ENCODE peak calls at places on chromosomes 11 and 22, in six cellular contexts. M is fibroblast of mammary gland, Q is astrocyte of the cerebellum, P is mucosa of descending colon, Z is GM23338, H is brain microvascular endothelial cell. E is an unnamed sample.

GRCh38 chr11:109329716-109330115 is 92.3 kb upstream of the C11orf87 start:
- DNase-seq in M (no peak), Q (no peak), P (no peak), Z (no peak), H (no peak), E (no peak)

GRCh38 chr11:39209966-39210365 is 2249.5 kb downstream of the LRRC4C start:
- DNase-seq in M (no peak), Q (no peak), P (no peak), Z (no peak), H (no peak), E (no peak)

GRCh38 chr22:35552186-35552842 is 11.7 kb downstream of the RASD2 start:
- DNase-seq in M (peak), Q (no peak), P (no peak), Z (peak), H (no peak), E (no peak)

GRCh38 chr22:26584010-26584409 is 5.9 kb downstream of the TPST2 start:
- DNase-seq in M (no peak), Q (no peak), P (no peak), Z (no peak), H (no peak), E (no peak)

GRCh38 chr22:20656902-20657836 is 116.7 kb upstream of the SERPIND1 start:
- DNase-seq in M (peak), Q (no peak), P (no peak), Z (no peak), H (no peak), E (no peak)

GRCh38 chr11:986952-987305 is 49.6 kb downstream of the MUC6 start:
- DNase-seq in M (no peak), Q (no peak), P (no peak), Z (no peak), H (no peak), E (no peak)

GRCh38 chr11:34512810-34513673 is 552 bp downstream of the ELF5 start:
- DNase-seq in M (peak), Q (no peak), P (no peak), Z (peak), H (peak), E (peak)

GRCh38 chr22:35743466-35743865 is 25.8 kb downstream of the APOL5 start:
- DNase-seq in M (peak), Q (no peak), P (no peak), Z (peak), H (no peak), E (no peak)

DNA sequence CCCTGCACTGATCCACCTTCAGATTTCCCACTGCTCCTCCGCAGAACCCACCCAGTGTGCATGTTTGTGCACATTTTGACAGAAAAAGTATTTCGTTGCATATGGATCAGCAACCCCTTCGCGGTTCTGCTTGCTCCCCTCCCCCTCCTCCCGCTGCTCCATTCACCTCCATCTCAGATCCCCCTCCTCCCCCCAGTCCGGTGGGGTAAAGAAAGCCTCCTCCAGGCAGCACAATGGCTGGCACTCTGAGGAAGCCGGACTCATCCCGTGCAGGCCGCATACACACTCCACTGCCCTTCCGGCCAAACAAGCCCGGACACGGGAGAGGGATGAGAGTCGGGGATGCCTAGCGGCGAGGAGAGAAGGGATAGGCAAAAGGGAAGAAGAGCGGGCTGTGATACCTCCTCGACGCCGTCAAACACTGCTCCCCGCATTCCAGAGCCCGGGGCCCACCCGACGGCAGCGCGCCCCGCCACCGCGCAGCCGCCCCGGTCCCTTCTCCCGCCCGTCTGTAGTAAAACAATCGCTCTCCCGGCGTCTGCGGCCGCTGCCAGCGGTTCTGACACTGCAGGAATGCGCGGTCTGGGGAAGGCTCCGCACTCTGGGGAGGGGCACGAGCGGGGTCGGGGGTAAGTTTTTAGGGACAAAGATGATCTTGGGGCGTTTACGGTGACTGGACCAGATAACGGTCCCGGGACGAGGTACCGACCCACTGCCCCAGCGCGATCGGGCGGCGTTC is 909 bp downstream of the FEZ1 start:
- DNase-seq in M (peak), Q (no peak), P (peak), Z (peak), H (no peak), E (peak)
- H3K4me3 ChIP-seq in M (peak), Q (peak), P (no peak), Z (peak), H (peak), E (peak)

DNA sequence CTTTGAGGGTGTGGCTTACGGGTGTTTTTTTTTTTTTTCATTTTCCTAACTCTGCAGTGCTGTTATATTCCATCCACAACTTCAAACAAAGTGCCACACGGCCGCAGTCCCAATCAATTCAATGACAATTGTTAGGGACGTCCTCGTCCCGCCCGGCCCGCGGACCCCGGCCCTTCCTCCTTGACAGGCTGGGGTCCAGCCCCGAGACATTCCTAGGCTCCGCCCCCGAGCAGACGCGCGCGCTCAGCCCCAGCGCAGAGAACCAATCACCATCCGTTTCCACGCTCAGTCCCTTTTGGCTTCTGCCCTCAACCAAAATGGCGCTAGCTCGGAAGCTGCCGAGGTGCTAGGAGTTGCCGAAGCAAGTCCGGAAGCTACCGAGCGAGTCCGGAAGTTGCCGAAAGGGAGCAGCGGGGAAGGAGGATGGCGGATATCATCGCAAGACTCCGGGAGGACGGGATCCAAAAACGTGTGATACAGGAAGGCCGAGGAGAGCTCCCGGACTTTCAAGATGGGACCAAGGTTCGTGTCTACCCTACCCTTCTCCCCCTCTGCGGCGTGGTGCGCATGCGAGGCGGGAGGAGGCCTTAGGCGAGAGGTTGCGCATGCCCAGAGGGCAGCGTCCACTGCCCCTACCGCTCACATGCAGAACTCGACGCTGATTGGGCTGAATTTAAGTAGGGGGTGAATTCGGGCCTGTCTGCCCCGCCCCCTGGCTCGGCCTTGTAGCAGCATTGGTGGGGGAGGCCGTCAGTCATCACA is at the start of gene AIP:
- DNase-seq in M (peak), Q (peak), P (peak), Z (peak), H (peak), E (peak)
- TF ChIP-seq CTCF in M (no peak), Q (peak), P (no peak), Z (no peak), H (peak), E (no peak)

GRCh38 chr11:27509953-27510352 is 3.4 kb upstream of the LIN7C start:
- DNase-seq in M (no peak), Q (no peak), P (no peak), Z (no peak), H (no peak), E (no peak)

GRCh38 chr11:27505781-27506180 is 788 bp downstream of the LIN7C start:
- DNase-seq in M (no peak), Q (no peak), P (no peak), Z (peak), H (no peak), E (no peak)

GRCh38 chr11:27512238-27512637 is 5.7 kb upstream of the LIN7C start:
- DNase-seq in M (no peak), Q (no peak), P (no peak), Z (no peak), H (no peak), E (no peak)

GRCh38 chr11:27506200-27507182 is at the start of gene LIN7C:
- DNase-seq in M (peak), Q (peak), P (peak), Z (peak), H (peak), E (peak)

GRCh38 chr11:27507561-27508322 is 1.2 kb upstream of the LIN7C start:
- DNase-seq in M (peak), Q (no peak), P (no peak), Z (no peak), H (no peak), E (no peak)
- H3K4me3 ChIP-seq in M (peak), Q (peak), P (no peak), Z (peak), H (peak), E (peak)

GRCh38 chr11:126523441-126523840 is 168.0 kb downstream of the ST3GAL4 start:
- DNase-seq in M (no peak), Q (no peak), P (no peak), Z (no peak), H (no peak), E (no peak)

GRCh38 chr11:126529037-126529436 is 173.6 kb downstream of the ST3GAL4 start:
- DNase-seq in M (no peak), Q (no peak), P (no peak), Z (no peak), H (no peak), E (no peak)

GRCh38 chr11:126526471-126526870 is 171.0 kb downstream of the ST3GAL4 start:
- DNase-seq in M (no peak), Q (no peak), P (no peak), Z (no peak), H (no peak), E (no peak)

GRCh38 chr11:126530416-126530815 is 174.9 kb downstream of the ST3GAL4 start:
- DNase-seq in M (no peak), Q (no peak), P (no peak), Z (no peak), H (no peak), E (no peak)

GRCh38 chr11:126528075-126528474 is 172.6 kb downstream of the ST3GAL4 start:
- DNase-seq in M (no peak), Q (no peak), P (no peak), Z (no peak), H (no peak), E (no peak)
- TF ChIP-seq CTCF in M (no peak), Q (no peak), P (no peak), Z (no peak), H (no peak), E (no peak)

DNA sequence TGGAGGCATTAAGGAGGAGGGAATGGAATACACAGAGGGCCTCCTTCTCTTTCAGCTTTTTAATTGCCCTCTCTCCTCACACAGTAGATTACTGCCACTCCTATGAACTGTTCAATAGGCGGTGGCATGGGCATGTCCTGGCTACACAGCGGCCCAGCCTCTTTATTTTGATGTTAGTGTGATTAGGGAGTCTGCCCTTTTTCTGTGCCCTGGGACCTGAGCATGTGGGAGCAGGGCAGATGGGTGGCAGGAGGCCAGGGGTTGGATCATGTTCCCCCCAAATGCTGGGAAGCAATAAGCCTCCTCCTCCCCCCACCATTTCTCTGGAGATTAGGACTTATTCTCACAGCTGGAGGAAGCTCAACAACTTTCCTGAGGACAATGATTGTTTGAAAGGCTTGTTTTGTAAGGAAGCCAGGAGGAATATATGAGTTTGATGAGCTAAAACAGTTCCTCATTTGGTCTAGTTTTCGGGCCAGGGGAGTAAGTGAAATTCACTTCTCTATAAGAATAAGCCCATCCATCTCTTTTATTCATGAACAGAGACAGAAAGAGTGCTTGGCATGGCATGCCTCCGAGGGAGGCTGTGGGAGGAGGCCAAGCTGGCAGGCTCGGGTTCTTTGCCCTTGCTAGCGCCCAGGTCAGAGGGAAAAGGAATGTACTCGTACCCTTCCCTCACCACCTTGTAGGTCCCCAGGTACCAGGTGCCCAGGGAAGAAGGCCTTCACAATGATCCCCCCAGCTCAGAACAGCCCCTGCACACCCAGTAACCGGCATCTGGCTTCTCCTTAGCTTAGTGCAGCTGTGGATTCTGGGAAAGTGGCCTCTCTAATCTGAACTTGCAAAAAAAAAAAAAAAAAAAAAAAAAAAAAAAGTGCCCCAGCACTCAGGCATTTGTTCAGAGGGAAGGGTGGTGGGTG is 1.0 kb downstream of the HEPN1 start:
- DNase-seq in M (no peak), Q (no peak), P (no peak), Z (no peak), H (no peak), E (no peak)
- H3K4me3 ChIP-seq in M (no peak), Q (peak), P (no peak), Z (peak), H (no peak), E (no peak)

DNA sequence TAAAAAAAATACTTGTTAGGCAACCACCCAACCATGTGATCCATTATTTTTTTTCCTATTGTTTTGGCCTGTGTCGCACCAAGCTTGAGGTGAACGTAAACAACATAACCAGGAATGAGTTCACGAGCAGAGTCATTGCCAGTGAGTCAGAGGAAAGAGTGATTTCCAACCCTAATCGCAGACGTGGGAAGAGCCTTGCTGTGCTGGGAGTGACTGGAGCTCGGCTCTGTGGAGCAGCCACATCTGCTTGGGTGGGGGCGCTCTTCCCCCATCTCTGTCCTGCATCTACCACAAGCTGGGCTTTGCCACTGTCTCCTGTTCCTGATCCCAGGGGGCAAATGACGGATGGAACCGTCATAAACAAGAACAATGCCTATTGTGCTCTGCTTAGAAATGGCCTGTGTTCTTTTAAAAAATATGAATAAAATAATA is 210.0 kb downstream of the KIRREL3 start:
- DNase-seq in M (peak), Q (peak), P (no peak), Z (peak), H (peak), E (no peak)
- TF ChIP-seq CTCF in M (peak), Q (peak), P (no peak), Z (peak), H (peak), E (no peak)

GRCh38 chr11:48122656-48123055 is 94.0 kb upstream of the OR4B1 start:
- DNase-seq in M (no peak), Q (no peak), P (no peak), Z (no peak), H (no peak), E (no peak)

GRCh38 chr11:48125866-48126265 is 90.7 kb upstream of the OR4B1 start:
- DNase-seq in M (no peak), Q (no peak), P (no peak), Z (no peak), H (no peak), E (no peak)

GRCh38 chr11:48123249-48123875 is 93.2 kb upstream of the OR4B1 start:
- DNase-seq in M (no peak), Q (no peak), P (no peak), Z (no peak), H (peak), E (no peak)

GRCh38 chr11:48123934-48124755 is 92.5 kb upstream of the OR4B1 start:
- DNase-seq in M (no peak), Q (no peak), P (no peak), Z (no peak), H (no peak), E (no peak)

DNA sequence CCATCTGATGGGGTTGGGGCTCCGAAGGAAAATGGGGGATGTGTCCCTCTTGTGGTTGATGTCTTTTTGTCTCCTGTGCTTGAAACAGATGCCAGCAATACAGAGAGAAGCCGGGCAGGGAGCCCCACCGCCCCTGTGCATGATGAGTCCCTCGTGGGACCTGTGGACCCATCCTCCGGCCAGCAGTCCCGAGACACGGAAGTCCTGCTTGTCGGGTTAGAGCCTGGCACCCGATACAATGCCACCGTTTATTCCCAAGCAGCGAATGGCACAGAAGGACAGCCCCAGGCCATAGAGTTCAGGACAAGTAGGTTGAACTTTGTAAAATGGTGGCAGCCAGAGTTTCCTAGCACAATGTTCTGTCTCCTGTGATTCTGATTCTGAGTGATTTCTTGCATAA is 91.7 kb upstream of the OR4B1 start:
- DNase-seq in M (no peak), Q (no peak), P (no peak), Z (no peak), H (no peak), E (no peak)
- H3K4me3 ChIP-seq in M (no peak), Q (no peak), P (no peak), Z (no peak), H (no peak), E (no peak)

GRCh38 chr11:117620131-117620530 is 176.9 kb downstream of the DSCAML1 start:
- DNase-seq in M (no peak), Q (no peak), P (no peak), Z (no peak), H (no peak), E (no peak)

GRCh38 chr11:117620659-117621058 is 176.4 kb downstream of the DSCAML1 start:
- DNase-seq in M (no peak), Q (no peak), P (no peak), Z (no peak), H (no peak), E (no peak)

GRCh38 chr11:117623831-117624271 is 173.2 kb downstream of the DSCAML1 start:
- DNase-seq in M (no peak), Q (no peak), P (no peak), Z (no peak), H (no peak), E (no peak)

GRCh38 chr11:117618956-117619355 is 178.1 kb downstream of the DSCAML1 start:
- DNase-seq in M (no peak), Q (no peak), P (no peak), Z (peak), H (no peak), E (no peak)

DNA sequence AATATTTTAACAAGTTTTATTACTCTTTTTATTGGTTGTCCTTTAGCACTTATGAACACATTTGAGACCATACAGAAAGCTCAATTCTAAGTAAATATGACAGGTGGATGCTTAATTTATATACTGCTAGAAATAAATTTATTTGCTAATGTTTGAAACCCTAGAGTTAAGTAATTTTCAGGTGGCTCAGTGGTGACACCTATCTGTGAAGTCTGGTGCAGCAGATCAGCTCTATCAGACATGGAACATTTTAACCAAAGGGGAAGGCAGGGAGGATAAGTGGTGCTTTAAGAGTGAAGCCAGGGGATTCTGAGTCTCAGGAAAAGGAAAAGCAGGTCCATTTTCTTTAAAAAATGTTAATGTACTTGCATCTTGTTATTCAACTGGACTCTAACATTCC is 175.8 kb downstream of the DSCAML1 start:
- DNase-seq in M (peak), Q (no peak), P (no peak), Z (peak), H (peak), E (no peak)
- TF ChIP-seq CTCF in M (peak), Q (peak), P (no peak), Z (peak), H (peak), E (no peak)

DNA sequence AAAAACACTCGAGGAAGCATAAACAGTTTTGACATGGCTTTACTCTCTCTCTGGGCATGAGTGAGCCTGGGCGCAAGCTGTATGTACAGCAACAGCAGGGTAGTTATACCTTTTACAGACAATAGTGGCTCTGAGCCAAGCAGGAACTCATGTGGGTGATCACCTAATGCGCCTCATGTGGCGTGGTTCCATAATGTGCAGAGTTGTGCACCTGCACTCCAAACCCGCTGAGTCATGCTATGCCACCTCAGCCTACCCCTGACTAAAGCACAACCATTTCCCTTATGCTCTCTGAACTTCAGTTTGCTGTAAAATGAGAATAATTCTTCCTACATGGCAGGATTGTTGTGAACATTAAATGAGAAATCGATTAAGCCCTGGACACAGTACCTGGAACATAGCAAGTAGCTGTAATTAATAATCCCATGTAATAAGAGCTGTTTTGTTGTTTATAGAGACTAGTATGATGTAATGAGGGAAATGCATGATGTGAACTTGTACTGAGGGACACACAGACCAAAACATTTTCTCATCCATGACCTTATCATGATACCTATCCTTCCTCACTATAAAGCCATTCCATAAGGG is 71.6 kb downstream of the CCDC34 start:
- DNase-seq in M (peak), Q (no peak), P (peak), Z (peak), H (no peak), E (no peak)
- H3K4me3 ChIP-seq in M (no peak), Q (no peak), P (no peak), Z (no peak), H (no peak), E (no peak)